ENCODE peak calls at places on chromosomes 6 and 20, in seven cellular contexts. B is fibroblast of villous mesenchyme, C is AG10803, M is B cell, N is omental fat pad, E is heart right ventricle, V is brain microvascular endothelial cell. G is an unnamed sample.

GRCh38 chr20:3760980-3761379 is 6.6 kb downstream of the ADISSP start:
- DNase-seq in M (no peak), B (peak; percentile 67), V (no peak), N (no peak), C (no peak), E (no peak), G (no peak)

GRCh38 chr6:148521586-148521985 is 178.9 kb downstream of the SASH1 start:
- DNase-seq in V (no peak), B (peak; percentile 90), C (peak; percentile 80), E (no peak), M (no peak), N (no peak), G (peak; percentile 71)

GRCh38 chr20:1815502-1816085 is 79.6 kb upstream of the SIRPA start:
- DNase-seq in M (no peak), C (no peak), E (no peak), V (no peak), N (no peak), B (no peak), G (no peak)

GRCh38 chr6:17762651-17763050 is 55.9 kb upstream of the NUP153 start:
- DNase-seq in C (no peak), E (no peak), M (no peak), B (no peak), V (no peak), N (no peak), G (no peak)

GRCh38 chr6:141203902-141204575 is 928.7 kb upstream of the GJE1 start:
- DNase-seq in C (peak; percentile 55), M (no peak), E (no peak), B (peak; percentile 74), V (peak; percentile 1), N (no peak), G (peak; percentile 84)

GRCh38 chr20:21286775-21287174 is 16.4 kb upstream of the XRN2 start:
- DNase-seq in C (no peak), V (no peak), E (no peak), N (no peak), M (no peak), B (no peak), G (no peak)

GRCh38 chr6:41939091-41939847 is 2.3 kb downstream of the CCND3 start:
- DNase-seq in B (peak; percentile 85), N (peak; percentile 28), V (no peak), C (peak; percentile 62), E (peak; percentile 35), M (no peak), G (peak; percentile 53)

GRCh38 chr6:140208286-140208685 is 833.8 kb upstream of the CITED2 start:
- DNase-seq in M (no peak), C (no peak), N (no peak), E (no peak), V (no peak), B (no peak), G (no peak)

GRCh38 chr6:98118357-98119045 is 715.9 kb upstream of the POU3F2 start:
- DNase-seq in E (no peak), B (no peak), N (no peak), V (no peak), C (no peak), M (no peak), G (no peak)

GRCh38 chr20:36097751-36098151 is 56.8 kb upstream of the EPB41L1 start:
- DNase-seq in N (no peak), V (no peak), C (no peak), M (no peak), E (no peak), B (no peak), G (no peak)

GRCh38 chr6:53483423-53484353 is 61.2 kb downstream of the GCLC start:
- DNase-seq in E (peak; percentile 71), V (no peak), M (peak; percentile 53), N (no peak), C (no peak), B (no peak), G (peak; percentile 34)

GRCh38 chr6:4369616-4370015 is 234.2 kb upstream of the ECI2 start:
- DNase-seq in E (peak; percentile 54), V (no peak), C (peak; percentile 68), B (no peak), M (no peak), N (no peak), G (peak; percentile 89)

GRCh38 chr20:33947709-33948295 is 45.9 kb upstream of the RALY start:
- DNase-seq in E (no peak), M (no peak), B (peak; percentile 49), N (no peak), C (peak; percentile 8), V (peak; percentile 16), G (peak; percentile 42)

GRCh38 chr6:56378966-56379608 is 131.7 kb upstream of the COL21A1 start:
- DNase-seq in M (no peak), B (no peak), V (no peak), C (no peak), E (no peak), N (no peak), G (no peak)

GRCh38 chr6:138554146-138554545 is 54.9 kb upstream of the NHSL1 start:
- DNase-seq in V (no peak), N (no peak), E (no peak), C (no peak), B (no peak), M (no peak), G (no peak)

GRCh38 chr6:37774028-37774680 is 45.4 kb upstream of the ZFAND3 start:
- DNase-seq in B (no peak), C (no peak), E (no peak), N (no peak), V (no peak), M (no peak), G (no peak)

DNA sequence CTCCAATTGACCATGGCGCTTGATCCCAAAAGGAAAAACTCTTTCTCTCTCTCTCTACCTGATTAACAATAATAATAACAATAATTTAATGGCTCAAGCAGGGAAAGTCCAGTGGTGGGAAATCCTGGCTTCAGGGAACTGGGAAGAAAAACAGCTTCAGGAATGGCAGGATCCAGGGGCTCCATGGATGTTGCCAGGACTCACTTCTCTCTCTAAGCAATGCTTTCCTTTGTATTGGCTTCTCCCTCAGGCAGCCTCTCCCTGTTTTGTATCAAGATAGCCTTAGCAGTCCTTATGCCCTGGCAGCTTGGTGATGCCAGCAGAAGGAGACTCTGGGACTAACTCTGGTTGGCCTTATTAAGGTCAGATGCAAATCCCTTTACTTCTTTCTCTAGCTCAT is 13.5 kb upstream of the PTGIS start:
- DNase-seq in M (no peak), C (no peak), N (no peak), B (no peak), V (no peak), E (no peak), G (no peak)
- TF ChIP-seq CTCF in M (no peak), C (no peak), N (no peak), B (no peak), V (no peak), E (no peak), G (no peak)

DNA sequence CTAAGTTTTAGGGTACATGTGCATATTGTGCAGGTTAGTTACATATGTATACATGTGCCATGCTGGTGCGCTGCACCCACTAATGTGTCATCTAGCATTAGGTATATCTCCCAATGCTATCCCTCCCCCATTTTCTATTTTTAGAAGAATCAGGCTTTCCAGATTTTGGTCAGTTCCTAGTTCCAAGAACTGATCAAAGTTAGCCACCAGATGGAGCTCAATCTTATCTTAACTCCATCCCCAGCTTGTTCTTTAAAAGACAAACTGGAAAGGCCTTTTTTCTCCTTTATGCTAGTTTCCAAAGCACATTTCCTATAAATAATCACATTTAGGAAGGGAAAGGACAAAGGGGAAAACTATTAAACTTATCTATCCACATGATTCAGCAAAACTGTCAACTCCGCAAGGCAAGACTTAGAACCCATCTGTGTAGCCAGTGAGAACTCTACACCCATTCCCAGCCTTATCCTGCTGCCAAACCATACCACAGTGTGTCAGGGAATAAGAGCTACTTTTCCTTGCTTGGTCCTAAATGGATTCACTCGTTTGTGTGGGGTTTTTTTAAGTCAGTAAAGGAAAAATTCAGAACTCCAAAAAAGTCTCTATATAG is 22.8 kb upstream of the KHDC1 start:
- DNase-seq in N (no peak), B (peak; percentile 72), M (no peak), V (peak; percentile 53), E (no peak), C (peak; percentile 69), G (peak; percentile 80)
- TF ChIP-seq CTCF in N (no peak), B (peak; percentile 64), M (peak; percentile 22), V (peak; percentile 50), E (peak; percentile 35), C (peak; percentile 67), G (peak; percentile 64)

GRCh38 chr6:137373296-137373695 is 120.9 kb downstream of the OLIG3 start:
- DNase-seq in C (no peak), B (no peak), M (no peak), N (no peak), E (no peak), V (no peak), G (no peak)

GRCh38 chr6:137371634-137372016 is 122.6 kb downstream of the OLIG3 start:
- DNase-seq in M (no peak), E (no peak), B (no peak), N (no peak), V (no peak), C (no peak), G (no peak)

GRCh38 chr6:137369135-137369534 is 125.1 kb downstream of the OLIG3 start:
- DNase-seq in M (no peak), V (no peak), N (no peak), B (no peak), C (no peak), E (no peak), G (no peak)

GRCh38 chr6:137372532-137372931 is 121.7 kb downstream of the OLIG3 start:
- DNase-seq in B (no peak), V (no peak), E (no peak), M (no peak), N (no peak), C (no peak), G (no peak)

DNA sequence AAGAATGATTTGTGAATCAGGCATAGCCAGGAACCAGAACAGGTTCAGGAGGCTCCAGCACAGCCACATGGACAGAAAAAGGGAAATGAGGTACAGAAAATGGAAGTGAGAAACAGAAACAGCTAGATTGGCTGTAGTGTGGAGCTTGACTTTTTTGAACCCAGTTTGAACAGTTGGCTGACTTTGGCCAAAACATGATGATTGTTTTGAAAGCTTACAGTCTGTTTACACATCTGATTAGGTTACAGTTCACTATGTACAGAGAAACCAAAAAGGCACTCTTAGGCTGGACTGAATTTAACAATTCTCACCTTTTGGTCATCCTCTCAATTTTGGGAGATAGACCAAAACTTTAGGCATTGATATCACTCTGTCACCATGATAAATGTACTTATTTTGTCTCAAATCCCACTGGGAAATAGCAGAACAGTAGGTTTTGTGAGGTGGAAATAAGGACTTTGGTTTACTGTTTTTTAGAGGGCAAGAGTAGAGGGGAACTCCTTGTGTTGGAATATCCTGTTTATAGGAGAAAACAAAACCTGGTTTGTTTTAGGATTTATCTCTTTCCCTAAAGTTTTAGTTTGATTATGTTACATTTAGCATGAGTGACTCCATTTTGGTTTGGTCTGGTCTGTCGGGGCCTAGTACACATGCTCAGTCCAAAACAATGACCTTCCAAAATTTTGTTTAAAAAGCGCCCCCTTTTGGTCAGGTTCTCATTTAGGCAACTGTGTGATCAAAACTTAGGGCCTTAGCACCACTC is 123.1 kb downstream of the OLIG3 start:
- DNase-seq in E (no peak), M (no peak), N (no peak), B (peak; percentile 15), C (no peak), V (no peak), G (no peak)
- TF ChIP-seq CTCF in E (no peak), M (no peak), N (no peak), B (peak; percentile 14), C (peak; percentile 8), V (peak; percentile 22), G (peak; percentile 23)

GRCh38 chr6:43297644-43298564 is at the start of gene SLC22A7:
- DNase-seq in B (no peak), M (no peak), E (peak; percentile 66), C (no peak), V (no peak), N (no peak), G (peak; percentile 17)
- TF ChIP-seq CTCF in B (no peak), M (no peak), E (no peak), C (no peak), V (no peak), N (no peak), G (no peak)

GRCh38 chr6:90631046-90631445 is 44.2 kb upstream of the MAP3K7 start:
- DNase-seq in E (no peak), B (no peak), C (no peak), V (no peak), M (no peak), N (no peak), G (no peak)
- TF ChIP-seq CTCF in E (no peak), B (no peak), C (no peak), V (no peak), M (no peak), N (no peak), G (no peak)

G was measured in choroid plexus epithelial cell.